ENCODE peak calls at places on chromosomes 7 and 10, in five cellular contexts. F is astrocyte of the hippocampus; X is skeletal muscle cell; G is ureter; Z is CD8-positive, alpha-beta T cell. U is an unnamed sample.

GRCh38 chr10:16545126-16545736 is 23.6 kb upstream of the C1QL3 start:
- DNase-seq in F (peak), X (no peak), G (no peak), Z (no peak), U (no peak)

GRCh38 chr10:88793747-88794299 is 8.7 kb upstream of the LIPM start:
- DNase-seq in F (peak), X (no peak), G (no peak), Z (no peak), U (no peak)

GRCh38 chr10:88759366-88760101 is at the start of gene LIPN:
- DNase-seq in F (no peak), X (no peak), G (no peak), Z (no peak), U (no peak)

GRCh38 chr10:110504111-110504735 is 6.5 kb downstream of the DUSP5 start:
- DNase-seq in F (peak), X (no peak), G (no peak), Z (peak), U (peak)

GRCh38 chr7:25389489-25390106 is 161.3 kb upstream of the NPVF start:
- DNase-seq in F (peak), X (peak), G (no peak), Z (no peak), U (no peak)

GRCh38 chr7:84529480-84530205 is 335.1 kb upstream of the SEMA3A start:
- DNase-seq in F (peak), X (no peak), G (no peak), Z (no peak), U (no peak)

GRCh38 chr10:62582098-62582705 is 208.0 kb downstream of the ZNF365 start:
- DNase-seq in F (peak), X (peak), G (no peak), Z (no peak), U (no peak)

GRCh38 chr7:100859856-100860255 is 7.3 kb upstream of the TRIP6 start:
- DNase-seq in F (no peak), X (no peak), G (no peak), Z (no peak), U (no peak)

GRCh38 chr7:141220263-141220662 is 146.4 kb downstream of the TMEM178B start:
- DNase-seq in F (peak), X (no peak), G (no peak), Z (no peak), U (no peak)

GRCh38 chr7:96430350-96430749 is 108.5 kb upstream of the SLC25A13 start:
- DNase-seq in F (no peak), X (no peak), G (no peak), Z (no peak), U (no peak)

GRCh38 chr7:37395618-37396259 is 52.9 kb downstream of the ELMO1 start:
- DNase-seq in F (no peak), X (no peak), G (no peak), Z (no peak), U (no peak)

GRCh38 chr10:120948889-120949382 is 97.8 kb downstream of the WDR11 start:
- DNase-seq in F (peak), X (peak), G (peak), Z (peak), U (peak)

GRCh38 chr10:124065382-124066155 is 27.8 kb downstream of the CHST15 start:
- DNase-seq in F (peak), X (no peak), G (no peak), Z (no peak), U (no peak)

GRCh38 chr10:111109506-111110242 is 32.8 kb downstream of the ADRA2A start:
- DNase-seq in F (no peak), X (no peak), G (no peak), Z (no peak), U (no peak)

GRCh38 chr10:91597397-91597881 is 35.4 kb downstream of the PPP1R3C start:
- DNase-seq in F (peak), X (peak), G (no peak), Z (no peak), U (no peak)

U was measured in T-helper 9 cell.